ENCODE peak calls at places on chromosomes 11 and 22, in seven cellular contexts. B is transverse colon, J is fibroblast of mammary gland, N is endodermal cell, Z is cardiac muscle cell, C is astrocyte of the spinal cord, V is fibroblast of the aortic adventitia. S is an unnamed sample.

GRCh38 chr11:33214187-33214586 is 43.0 kb upstream of the HIPK3 start:
- DNase-seq in B (no peak), J (peak; percentile 17), N (no peak), Z (no peak), C (peak; percentile 14), V (peak; percentile 6), S (peak; percentile 21)

GRCh38 chr11:25899761-25900160 is 432.2 kb upstream of the ANO3 start:
- DNase-seq in B (no peak), J (no peak), N (no peak), Z (no peak), C (no peak), V (no peak), S (no peak)

GRCh38 chr11:71071736-71072509 is 180.5 kb downstream of the SHANK2 start:
- DNase-seq in B (no peak), J (no peak), N (no peak), Z (no peak), C (no peak), V (no peak), S (no peak)

GRCh38 chr11:706439-706956 is 467 bp downstream of the EPS8L2 start:
- DNase-seq in B (peak; percentile 64), J (peak; percentile 56), N (peak; percentile 79), Z (no peak), C (peak; percentile 34), V (peak; percentile 47), S (peak; percentile 24)

GRCh38 chr11:118155781-118156530 is 3.3 kb upstream of the SCN4B start:
- DNase-seq in B (no peak), J (no peak), N (no peak), Z (no peak), C (no peak), V (no peak), S (no peak)

GRCh38 chr11:123546515-123546914 is 107.9 kb downstream of the SCN3B start:
- DNase-seq in B (no peak), J (peak; percentile 23), N (no peak), Z (no peak), C (peak; percentile 53), V (peak; percentile 97), S (no peak)

GRCh38 chr11:77019976-77020591 is 14.1 kb upstream of the B3GNT6 start:
- DNase-seq in B (no peak), J (peak; percentile 43), N (no peak), Z (no peak), C (peak; percentile 37), V (peak; percentile 10), S (peak; percentile 27)

GRCh38 chr11:2777396-2777795 is 77.6 kb upstream of the KCNQ1OT1 start:
- DNase-seq in B (no peak), J (no peak), N (peak; percentile 44), Z (no peak), C (no peak), V (peak; percentile 20), S (no peak)

GRCh38 chr22:49079027-49079725 is 748.5 kb downstream of the BRD1 start:
- DNase-seq in B (no peak), J (no peak), N (no peak), Z (no peak), C (no peak), V (no peak), S (no peak)

GRCh38 chr11:9344046-9344680 is 29.8 kb upstream of the TMEM41B start:
- DNase-seq in B (no peak), J (no peak), N (peak; percentile 61), Z (peak; percentile 49), C (no peak), V (no peak), S (no peak)

GRCh38 chr11:60719406-60719805 is 5.1 kb upstream of the MS4A18 start:
- DNase-seq in B (peak; percentile 80), J (no peak), N (no peak), Z (no peak), C (no peak), V (no peak), S (no peak)

GRCh38 chr11:88307749-88308425 is 29.6 kb downstream of the CTSC start:
- DNase-seq in B (no peak), J (no peak), N (peak; percentile 68), Z (no peak), C (no peak), V (no peak), S (no peak)

GRCh38 chr11:74926304-74927030 is 22.4 kb downstream of the XRRA1 start:
- DNase-seq in B (no peak), J (peak; percentile 89), N (no peak), Z (no peak), C (peak; percentile 55), V (no peak), S (peak; percentile 43)

GRCh38 chr22:28674121-28674563 is 5.5 kb downstream of the TTC28 start:
- DNase-seq in B (no peak), J (peak; percentile 76), N (no peak), Z (no peak), C (peak; percentile 71), V (peak; percentile 21), S (peak; percentile 85)

GRCh38 chr22:30876925-30877553 is 91.5 kb downstream of the MORC2 start:
- DNase-seq in B (no peak), J (peak; percentile 53), N (no peak), Z (no peak), C (peak; percentile 18), V (peak; percentile 86), S (peak; percentile 79)

GRCh38 chr11:69008774-69009440 is 4.1 kb downstream of the MRGPRF start:
- DNase-seq in B (peak; percentile 82), J (peak; percentile 98), N (peak; percentile 62), Z (no peak), C (peak; percentile 98), V (peak; percentile 97), S (peak; percentile 95)

GRCh38 chr11:117934526-117935307 is 5.5 kb upstream of the TMPRSS13 start:
- DNase-seq in B (no peak), J (no peak), N (peak; percentile 40), Z (no peak), C (no peak), V (no peak), S (no peak)

GRCh38 chr11:20873054-20873453 is 203.7 kb downstream of the NELL1 start:
- DNase-seq in B (no peak), J (no peak), N (peak; percentile 85), Z (peak; percentile 64), C (no peak), V (no peak), S (no peak)

DNA sequence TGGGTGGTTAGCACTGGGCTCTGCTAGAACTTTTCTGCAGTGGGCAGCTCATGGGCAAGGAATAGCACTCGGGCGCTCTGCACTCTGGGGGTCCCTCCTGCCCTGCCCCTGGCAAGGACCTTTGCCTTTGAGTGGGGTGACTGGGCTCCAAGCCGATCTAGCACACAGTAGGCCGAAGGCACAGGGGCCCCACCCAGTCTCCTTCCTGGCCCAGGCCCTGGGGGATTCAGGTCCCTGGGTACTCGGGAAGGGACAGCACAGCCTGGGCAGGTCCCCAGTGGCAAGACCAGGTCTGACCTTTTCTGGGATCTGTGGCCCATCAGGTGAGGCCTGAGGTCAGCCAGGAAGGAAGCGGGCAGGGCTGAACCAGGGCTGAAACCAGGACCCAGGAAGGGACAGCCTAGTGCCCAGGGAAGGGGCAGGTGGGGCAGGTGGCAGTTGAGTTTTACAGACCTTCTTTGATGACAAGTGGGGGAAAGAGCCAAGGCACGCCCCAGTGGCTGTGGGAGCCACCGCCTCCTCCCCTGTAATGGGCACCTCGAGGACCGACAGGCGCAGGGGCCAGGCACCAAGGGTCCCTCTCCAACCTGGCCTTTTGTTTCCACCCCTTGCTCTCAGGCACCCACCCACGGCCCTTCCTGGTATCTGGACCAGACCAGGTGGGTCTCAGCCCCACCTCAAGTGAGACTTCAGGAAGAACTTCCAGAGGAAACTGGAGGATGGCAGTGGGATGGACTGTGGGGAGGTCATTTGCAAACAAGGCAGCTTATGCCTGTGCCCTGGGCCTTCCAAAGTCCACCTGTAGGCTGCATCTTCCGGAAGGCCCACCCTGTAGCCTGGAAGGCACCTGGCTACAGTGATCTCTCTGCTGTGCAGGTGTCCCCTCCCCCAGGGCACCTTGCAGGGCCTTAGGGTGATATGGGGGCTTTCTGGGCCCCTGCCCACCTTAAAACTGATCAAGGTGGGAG is 883 bp upstream of the AIFM3 start:
- DNase-seq in B (peak; percentile 85), J (no peak), N (peak; percentile 55), Z (no peak), C (no peak), V (no peak), S (no peak)
- H3K4me3 ChIP-seq in B (no peak overlapping the region), J (no peak overlapping the region), N (no peak overlapping the region), Z (no peak overlapping the region), C (no peak overlapping the region), V (no peak overlapping the region), S (no peak overlapping the region)

GRCh38 chr11:95653099-95653498 is 136.5 kb downstream of the FAM76B start:
- DNase-seq in B (no peak), J (no peak), N (no peak), Z (no peak), C (no peak), V (no peak), S (no peak)

GRCh38 chr11:95647805-95648379 is 141.7 kb downstream of the FAM76B start:
- DNase-seq in B (no peak), J (no peak), N (no peak), Z (no peak), C (no peak), V (peak; percentile 18), S (no peak)

GRCh38 chr11:95647355-95647754 is 142.2 kb downstream of the FAM76B start:
- DNase-seq in B (no peak), J (peak; percentile 82), N (no peak), Z (no peak), C (peak; percentile 50), V (peak; percentile 33), S (peak; percentile 41)

GRCh38 chr11:95652002-95652472 is 137.5 kb downstream of the FAM76B start:
- DNase-seq in B (no peak), J (peak; percentile 59), N (no peak), Z (no peak), C (no peak), V (no peak), S (no peak)

GRCh38 chr11:95650271-95650670 is 139.3 kb downstream of the FAM76B start:
- DNase-seq in B (no peak), J (no peak), N (no peak), Z (no peak), C (no peak), V (no peak), S (no peak)
- TF ChIP-seq CTCF in B (no peak), J (no peak), N (no peak), Z (no peak), C (no peak), V (no peak), S (no peak)

GRCh38 chr22:38881464-38881871 is 9.5 kb upstream of the CBX6 start:
- DNase-seq in B (peak; percentile 54), J (peak; percentile 82), N (no peak), Z (peak; percentile 67), C (peak; percentile 34), V (peak; percentile 96), S (peak; percentile 58)
- H3K4me3 ChIP-seq in B (no peak overlapping the region), J (no peak overlapping the region), N (no peak overlapping the region), Z (no peak overlapping the region), C (no peak overlapping the region), V (peak overlapping the region; percentile 28), S (no peak overlapping the region)

GRCh38 chr11:45918331-45918941 is 759 bp upstream of the PEX16 start:
- DNase-seq in B (peak; percentile 90), J (peak; percentile 57), N (peak; percentile 91), Z (peak; percentile 84), C (peak; percentile 64), V (peak; percentile 65), S (peak; percentile 78)

GRCh38 chr11:45917286-45917622 is 423 bp downstream of the PEX16 start:
- DNase-seq in B (peak; percentile 31), J (no peak), N (no peak), Z (no peak), C (no peak), V (no peak), S (no peak)

GRCh38 chr11:45919806-45920530 is 2.3 kb upstream of the PEX16 start:
- DNase-seq in B (no peak), J (no peak), N (peak; percentile 73), Z (no peak), C (no peak), V (no peak), S (no peak)

GRCh38 chr11:45919276-45919675 is 1.6 kb upstream of the PEX16 start:
- DNase-seq in B (no peak), J (no peak), N (no peak), Z (no peak), C (no peak), V (no peak), S (no peak)

GRCh38 chr11:45917623-45918330 is at the start of gene PEX16:
- DNase-seq in B (peak; percentile 97), J (peak; percentile 100), N (peak; percentile 98), Z (peak; percentile 97), C (peak; percentile 100), V (peak; percentile 100), S (peak; percentile 100)
- TF ChIP-seq CTCF in B (no peak), J (no peak), N (no peak), Z (no peak), C (no peak), V (no peak), S (no peak)